ENCODE peak calls at places on chromosome 2, in five cellular contexts. H is NCI-H1092; N is WTC11; I is stimulated activated CD4-positive, alpha-beta T cell treated with anti-CD3 and anti-CD28 coated beads, Interleukin-4, amount 100 ng/mL, for 48 hours; Y is RPMI8226. O is an unnamed sample.
A peak's percentile ranks its signal among the peaks of the same experiment; 100 is the strongest.

GRCh38 chr2:241659150-241659739 is 21.8 kb downstream of the ATG4B start:
- DNase-seq in H (peak; percentile 13), N (peak; percentile 61), I (peak; percentile 16), Y (no peak), O (peak; percentile 43)

GRCh38 chr2:63052411-63053234 is 2.0 kb downstream of the OTX1 start:
- DNase-seq in H (no peak), N (peak; percentile 12), I (no peak), Y (no peak), O (no peak)

GRCh38 chr2:180416553-180417113 is 409.5 kb upstream of the CWC22 start:
- DNase-seq in H (no peak), N (no peak), I (no peak), Y (no peak), O (no peak)

GRCh38 chr2:60148717-60149116 is 404.7 kb downstream of the BCL11A start:
- DNase-seq in H (no peak), N (no peak), I (no peak), Y (no peak), O (no peak)

GRCh38 chr2:164599954-164600589 is 21.2 kb downstream of the GRB14 start:
- DNase-seq in H (peak; percentile 49), N (peak; percentile 26), I (no peak), Y (peak; percentile 72), O (peak; percentile 34)

GRCh38 chr2:16152928-16153753 is 212.8 kb downstream of the MYCN start:
- DNase-seq in H (no peak), N (no peak), I (no peak), Y (no peak), O (no peak)

GRCh38 chr2:97997774-97998392 is 2.1 kb upstream of the TMEM131 start:
- DNase-seq in H (peak; percentile 47), N (no peak), I (no peak), Y (no peak), O (peak; percentile 87)

GRCh38 chr2:114218368-114218767 is 224.1 kb upstream of the DPP10 start:
- DNase-seq in H (no peak), N (no peak), I (no peak), Y (no peak), O (no peak)

GRCh38 chr2:100561191-100561590 is 1.6 kb upstream of the PDCL3 start:
- DNase-seq in H (no peak), N (no peak), I (no peak), Y (no peak), O (no peak)

GRCh38 chr2:232133078-232133477 is 171.6 kb downstream of the DIS3L2 start:
- DNase-seq in H (no peak), N (peak; percentile 34), I (no peak), Y (no peak), O (no peak)

GRCh38 chr2:171383141-171383540 is 50.6 kb downstream of the METTL8 start:
- DNase-seq in H (no peak), N (no peak), I (no peak), Y (no peak), O (no peak)